ENCODE peak calls at places on chromosomes 12 and 14, in eight cellular contexts. V, D, S, L, B, P, Y and W are unnamed samples.
A peak's percentile ranks its signal among the peaks of the same experiment; 100 is the strongest.

GRCh38 chr12:26369588-26369987 is 174.2 kb downstream of the SSPN start:
- DNase-seq in S (no peak), B (no peak), L (peak; percentile 41), P (no peak), V (no peak), D (no peak), Y (no peak), W (peak; percentile 86)

GRCh38 chr14:70514168-70515069 is 20.4 kb downstream of the ADAM20 start:
- DNase-seq in Y (no peak), V (no peak), S (no peak), D (no peak), B (no peak), L (no peak), P (no peak), W (peak; percentile 18)

GRCh38 chr14:52706286-52706685 is 714 bp upstream of the PSMC6 start:
- DNase-seq in Y (no peak), V (peak; percentile 48), D (no peak), P (no peak), L (peak; percentile 26), B (peak; percentile 55), S (no peak), W (peak; percentile 11)

GRCh38 chr12:80044694-80045046 is 54.7 kb upstream of the OTOGL start:
- DNase-seq in V (no peak), S (no peak), P (no peak), D (no peak), Y (no peak), L (no peak), B (no peak), W (peak; percentile 83)

GRCh38 chr12:104749555-104749954 is 208.5 kb downstream of the SLC41A2 start:
- DNase-seq in B (no peak), P (no peak), Y (no peak), D (no peak), S (no peak), V (no peak), L (no peak), W (no peak)

GRCh38 chr14:28141662-28142061 is 624.9 kb upstream of the FOXG1 start:
- DNase-seq in B (no peak), P (no peak), L (no peak), S (no peak), Y (no peak), D (no peak), V (no peak), W (no peak)

GRCh38 chr14:74425525-74426201 is 347 bp downstream of the SYNDIG1L start:
- DNase-seq in D (peak; percentile 89), Y (no peak), S (peak; percentile 80), B (peak; percentile 46), V (peak; percentile 67), P (peak; percentile 81), L (peak; percentile 50), W (peak; percentile 11)

GRCh38 chr14:38079268-38079667 is 128.4 kb upstream of the SSTR1 start:
- DNase-seq in B (no peak), Y (no peak), S (no peak), V (no peak), L (no peak), P (no peak), D (peak; percentile 5), W (no peak)

GRCh38 chr12:13165578-13166120 is 30.9 kb upstream of the EMP1 start:
- DNase-seq in V (peak; percentile 82), D (peak; percentile 9), Y (peak; percentile 83), L (no peak), S (no peak), P (no peak), B (peak; percentile 86), W (peak; percentile 84)

GRCh38 chr12:45416161-45416560 is 200.3 kb downstream of the ANO6 start:
- DNase-seq in P (no peak), V (no peak), Y (no peak), B (no peak), L (no peak), D (no peak), S (no peak), W (no peak)

GRCh38 chr14:29743566-29743965 is 184.1 kb downstream of the PRKD1 start:
- DNase-seq in V (no peak), D (no peak), L (peak; percentile 38), S (no peak), P (no peak), Y (no peak), B (no peak), W (no peak)

GRCh38 chr12:20105938-20106337 is 262.4 kb upstream of the PDE3A start:
- DNase-seq in S (no peak), V (no peak), L (no peak), B (no peak), D (no peak), P (no peak), Y (no peak), W (no peak)

GRCh38 chr14:50082308-50082742 is 34.0 kb downstream of the VCPKMT start:
- DNase-seq in V (peak; percentile 62), D (no peak), L (no peak), S (no peak), B (peak; percentile 70), P (no peak), Y (no peak), W (no peak)

GRCh38 chr12:7113389-7113871 is 4.4 kb upstream of the C1RL start:
- DNase-seq in Y (no peak), P (peak; percentile 30), B (peak; percentile 42), S (no peak), L (peak; percentile 67), D (peak; percentile 64), V (peak; percentile 34), W (peak; percentile 29)

GRCh38 chr14:53174918-53175317 is 21.8 kb upstream of the DDHD1 start:
- DNase-seq in S (no peak), P (no peak), V (no peak), B (no peak), D (no peak), L (no peak), Y (no peak), W (no peak)

GRCh38 chr14:103078860-103079587 is 5.0 kb upstream of the LBHD2 start:
- DNase-seq in S (no peak), Y (no peak), D (no peak), L (no peak), B (no peak), V (no peak), P (no peak), W (no peak)

GRCh38 chr12:51823875-51824565 is 24.5 kb downstream of the FIGNL2 start:
- DNase-seq in L (peak; percentile 82), S (peak; percentile 61), P (peak; percentile 40), D (no peak), B (peak; percentile 31), Y (no peak), V (no peak), W (peak; percentile 57)

GRCh38 chr12:51326762-51327439 is 2.9 kb upstream of the BIN2 start:
- DNase-seq in B (no peak), L (peak; percentile 23), D (peak; percentile 73), P (no peak), V (no peak), S (peak; percentile 28), Y (peak; percentile 37), W (peak; percentile 86)